ENCODE peak calls at places on chromosomes 11 and 22, in six cellular contexts. B is HCT116, W is HepG2, X is GM23338, J is A549, O is K562. Q is an unnamed sample.

GRCh38 chr11:13534358-13534757 is 38.6 kb upstream of the PTH start:
- DNase-seq in B (no peak), W (no peak), X (no peak), J (no peak), O (no peak), Q (no peak)

GRCh38 chr22:22942511-22943329 is 55.1 kb downstream of the IGLL5 start:
- DNase-seq in B (peak), W (peak), X (peak), J (peak), O (peak), Q (peak)

GRCh38 chr11:417652-418342 is 3.0 kb upstream of the SIGIRR start:
- DNase-seq in B (no peak), W (no peak), X (no peak), J (no peak), O (no peak), Q (no peak)

GRCh38 chr22:48226026-48227013 is 1463.9 kb downstream of the TBC1D22A start:
- DNase-seq in B (no peak), W (no peak), X (no peak), J (no peak), O (no peak), Q (no peak)

GRCh38 chr11:62370743-62371440 is 33.6 kb downstream of the ASRGL1 start:
- DNase-seq in B (no peak), W (no peak), X (peak), J (no peak), O (no peak), Q (peak)

GRCh38 chr22:42327462-42328129 is 57.1 kb upstream of the TCF20 start:
- DNase-seq in B (no peak), W (no peak), X (no peak), J (no peak), O (no peak), Q (no peak)

GRCh38 chr11:28038775-28039174 is 69.2 kb downstream of the KIF18A start:
- DNase-seq in B (no peak), W (no peak), X (no peak), J (no peak), O (no peak), Q (no peak)

GRCh38 chr11:57641011-57641410 is 8.7 kb downstream of the YPEL4 start:
- DNase-seq in B (no peak), W (no peak), X (peak), J (no peak), O (peak), Q (no peak)

GRCh38 chr22:49783036-49783746 is 44.5 kb downstream of the BRD1 start:
- DNase-seq in B (no peak), W (no peak), X (no peak), J (no peak), O (no peak), Q (no peak)

GRCh38 chr11:130042093-130042591 is 27.6 kb upstream of the APLP2 start:
- DNase-seq in B (no peak), W (peak), X (no peak), J (peak), O (peak), Q (peak)

GRCh38 chr22:46726066-46726985 is 11.7 kb downstream of the CERK start:
- DNase-seq in B (no peak), W (no peak), X (no peak), J (no peak), O (no peak), Q (no peak)

GRCh38 chr11:10600570-10601248 is 32.2 kb upstream of the LYVE1 start:
- DNase-seq in B (no peak), W (no peak), X (no peak), J (no peak), O (no peak), Q (no peak)

GRCh38 chr11:62712413-62712812 is 4.9 kb downstream of the GNG3 start:
- DNase-seq in B (no peak), W (no peak), X (no peak), J (no peak), O (no peak), Q (no peak)

GRCh38 chr11:111123463-111124398 is 121.8 kb upstream of the POU2AF2 start:
- DNase-seq in B (no peak), W (no peak), X (no peak), J (no peak), O (no peak), Q (no peak)

GRCh38 chr11:72631806-72632731 is 42.2 kb downstream of the PDE2A start:
- DNase-seq in B (no peak), W (no peak), X (no peak), J (no peak), O (peak), Q (no peak)
- TF ChIP-seq REST in B (no peak), W (no peak), X (no peak), J (no peak), O (peak), Q (no peak)

DNA sequence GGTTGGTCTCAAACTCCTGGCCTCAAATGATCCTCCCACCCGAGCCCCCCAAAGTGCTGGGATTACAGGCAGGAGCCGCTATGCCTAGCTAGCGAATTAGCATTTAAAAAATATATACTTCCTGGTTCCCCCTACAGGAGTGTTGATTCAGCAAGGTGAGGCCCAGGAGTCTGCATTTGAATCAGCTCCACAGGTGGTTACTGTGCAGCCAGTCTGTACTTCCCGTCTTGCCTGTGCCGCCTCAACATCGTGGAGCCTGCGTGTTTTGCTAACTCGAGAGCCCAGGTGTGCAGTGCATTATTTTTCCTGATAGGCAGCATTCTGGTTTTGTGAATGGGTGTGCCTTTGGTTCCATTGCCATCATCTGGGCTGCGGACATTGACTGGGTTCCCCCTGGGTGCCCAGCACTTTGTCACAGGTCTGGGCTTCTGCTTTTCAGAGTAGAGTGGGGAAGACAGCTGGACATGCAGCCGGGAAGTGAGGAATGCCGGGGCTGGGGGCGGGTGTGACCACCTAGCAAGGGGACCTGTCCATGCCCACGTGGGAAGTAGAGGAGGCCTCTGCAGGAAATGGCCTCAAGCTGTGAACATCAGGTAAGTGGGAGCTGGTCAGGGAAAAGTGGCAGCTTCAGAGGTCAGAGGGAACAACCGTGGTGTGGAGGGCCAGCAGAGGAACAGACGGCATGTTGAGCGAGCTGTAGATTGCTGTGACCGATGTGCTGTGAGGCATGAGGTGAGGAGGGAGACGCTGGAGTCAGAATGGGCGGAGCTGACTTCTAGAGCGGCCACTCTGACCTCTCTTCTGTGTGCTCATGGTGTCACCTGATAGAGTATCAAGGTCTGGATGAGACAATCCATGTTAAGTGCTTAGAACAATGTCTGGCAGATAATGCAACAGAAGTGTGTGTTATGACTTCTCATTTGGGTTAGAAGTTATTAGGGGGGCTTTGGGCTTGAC is 42.2 kb downstream of the PPFIA1 start:
- DNase-seq in B (no peak), W (no peak), X (peak), J (no peak), O (peak), Q (no peak)
- H3K27ac ChIP-seq in B (no peak), W (no peak), X (peak), J (peak), O (peak), Q (no peak)

GRCh38 chr11:69155302-69156198 is at the start of gene SMIM38:
- DNase-seq in B (no peak), W (no peak), X (no peak), J (no peak), O (peak), Q (no peak)
- H3K4me3 ChIP-seq in B (no peak), W (peak), X (no peak), J (no peak), O (peak), Q (no peak)

GRCh38 chr11:104965735-104966134 is 2.6 kb downstream of the CASP4 start:
- DNase-seq in B (no peak), W (no peak), X (no peak), J (no peak), O (no peak), Q (no peak)

GRCh38 chr11:104967493-104968364 is 645 bp downstream of the CASP4 start:
- DNase-seq in B (no peak), W (no peak), X (no peak), J (peak), O (no peak), Q (no peak)

GRCh38 chr11:104970756-104971155 is 2.4 kb upstream of the CASP4 start:
- DNase-seq in B (no peak), W (no peak), X (no peak), J (no peak), O (no peak), Q (no peak)

GRCh38 chr11:104968365-104968855 is at the start of gene CASP4:
- DNase-seq in B (peak), W (peak), X (no peak), J (peak), O (no peak), Q (peak)

DNA sequence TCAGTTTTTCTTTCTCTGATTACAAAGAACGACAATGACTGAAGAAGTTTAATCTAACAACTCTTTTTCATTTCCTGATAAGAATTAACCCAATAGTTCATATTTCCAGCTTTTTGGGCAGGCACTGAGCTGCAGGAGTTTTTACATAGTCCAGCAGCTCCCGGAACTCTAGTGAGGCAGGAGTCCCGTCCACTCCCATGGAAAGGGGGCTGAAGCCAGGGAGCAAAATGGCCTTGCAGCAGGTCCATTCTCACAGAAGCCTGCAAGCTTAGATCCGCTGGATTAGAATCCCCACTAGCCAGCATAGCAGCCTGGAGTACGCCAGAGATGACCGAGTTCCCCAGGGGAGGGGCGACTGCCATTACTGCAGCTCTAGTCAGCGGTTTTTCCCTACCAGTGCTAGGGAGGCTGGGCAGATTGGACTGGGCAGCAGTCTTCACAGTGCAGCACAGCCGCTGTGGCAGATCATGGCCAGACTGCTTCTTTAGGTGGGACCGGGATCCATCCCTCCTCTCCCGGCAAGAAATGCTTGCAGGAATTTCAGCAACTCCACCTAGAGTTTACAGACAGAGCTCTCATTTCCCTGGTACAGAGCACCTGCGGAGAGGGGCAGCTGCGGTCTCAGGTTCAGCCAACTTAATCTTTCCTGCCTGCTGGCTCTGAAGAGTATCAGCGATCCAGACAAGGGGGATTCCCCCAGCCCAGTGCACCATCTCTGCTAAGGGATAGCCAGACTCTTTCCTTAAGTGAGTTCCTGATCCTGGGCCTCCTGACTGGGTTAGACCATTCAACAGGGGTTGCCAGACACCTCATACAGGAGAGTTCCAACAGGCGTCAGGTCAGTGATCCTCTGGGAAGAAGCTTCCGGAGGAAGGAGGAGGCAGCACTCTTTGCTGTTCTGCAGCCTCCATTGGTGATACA is 742 bp upstream of the CASP4 start:
- DNase-seq in B (no peak), W (peak), X (peak), J (no peak), O (no peak), Q (no peak)
- TF ChIP-seq REST in B (no peak), W (no peak), X (no peak), J (no peak), O (no peak), Q (no peak)

DNA sequence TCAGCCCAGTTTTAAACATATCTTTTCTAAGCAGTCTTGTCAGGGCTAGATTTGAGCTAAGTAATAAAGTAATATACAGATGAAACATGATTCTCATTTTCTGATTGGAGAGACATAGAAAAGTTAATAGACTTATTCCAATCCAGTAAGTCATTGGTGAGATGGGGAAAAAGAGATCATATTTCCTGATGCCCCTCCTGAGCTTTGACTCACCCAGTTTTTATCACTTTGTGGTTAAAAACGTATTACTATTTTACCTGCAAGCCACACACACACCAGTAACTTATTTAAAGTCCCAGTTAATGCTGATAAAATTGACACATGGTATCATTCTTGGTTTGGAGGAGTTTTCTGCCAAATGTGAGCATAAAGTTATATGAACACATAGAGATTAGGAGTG is 306.8 kb downstream of the CADM1 start:
- DNase-seq in B (no peak), W (no peak), X (no peak), J (no peak), O (no peak), Q (no peak)
- H3K27ac ChIP-seq in B (no peak), W (no peak), X (no peak), J (no peak), O (no peak), Q (no peak)

GRCh38 chr22:41215926-41216325 is 10.8 kb downstream of the L3MBTL2 start:
- DNase-seq in B (no peak), W (no peak), X (no peak), J (no peak), O (no peak), Q (no peak)

GRCh38 chr22:41217553-41218157 is 12.5 kb downstream of the L3MBTL2 start:
- DNase-seq in B (no peak), W (no peak), X (peak), J (no peak), O (no peak), Q (peak)

GRCh38 chr22:41215409-41215808 is 10.3 kb downstream of the L3MBTL2 start:
- DNase-seq in B (no peak), W (no peak), X (no peak), J (no peak), O (no peak), Q (no peak)

GRCh38 chr22:41222846-41223507 is 17.8 kb downstream of the CHADL start:
- DNase-seq in B (no peak), W (no peak), X (no peak), J (no peak), O (no peak), Q (no peak)

DNA sequence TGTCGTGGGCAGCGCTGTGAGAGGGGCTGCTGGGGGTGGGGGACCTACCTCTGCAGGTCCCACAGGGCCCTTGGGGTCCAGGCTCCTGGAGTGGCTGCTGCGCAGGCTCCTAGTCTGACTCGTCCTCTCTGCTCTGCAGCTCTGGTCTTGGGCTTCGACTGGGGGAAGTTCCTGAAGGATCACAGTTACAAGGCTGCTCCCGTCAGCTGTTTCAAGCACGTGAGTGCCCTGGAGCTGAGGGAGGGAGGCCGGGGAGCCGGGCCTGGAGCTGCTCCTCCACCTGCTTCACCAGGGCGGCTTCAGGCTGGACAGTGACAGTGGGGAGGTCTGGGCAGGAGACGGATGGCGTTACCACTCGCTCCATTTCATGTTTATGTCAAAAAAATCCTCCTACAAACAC is 11.9 kb downstream of the L3MBTL2 start:
- DNase-seq in B (no peak), W (no peak), X (no peak), J (no peak), O (no peak), Q (no peak)
- H3K4me3 ChIP-seq in B (no peak), W (no peak), X (no peak), J (no peak), O (no peak), Q (no peak)

GRCh38 chr22:29308791-29309262 is 2.4 kb downstream of the GAS2L1 start:
- DNase-seq in B (no peak), W (no peak), X (peak), J (no peak), O (no peak), Q (no peak)
- TF ChIP-seq REST in B (no peak), W (no peak), X (no peak), J (no peak), O (no peak), Q (no peak)